ENCODE peak calls at places on chromosome 3, in five cellular contexts. A, M, X, Q and N are unnamed samples.

GRCh38 chr3:54222318-54222717 is 100.0 kb downstream of the CACNA2D3 start:
- DNase-seq in A (no peak), M (no peak), X (no peak), Q (no peak), N (no peak)

GRCh38 chr3:194487289-194488006 is 646 bp upstream of the ATP13A3 start:
- DNase-seq in A (peak), M (peak), X (no peak), Q (no peak), N (no peak)

GRCh38 chr3:10707984-10708868 is 107.8 kb upstream of the SLC6A11 start:
- DNase-seq in A (no peak), M (no peak), X (no peak), Q (no peak), N (no peak)

GRCh38 chr3:146646251-146646650 is 41.1 kb upstream of the PLSCR5 start:
- DNase-seq in A (no peak), M (no peak), X (no peak), Q (no peak), N (no peak)

GRCh38 chr3:167330993-167331392 is 49.1 kb downstream of the ZBBX start:
- DNase-seq in A (no peak), M (no peak), X (no peak), Q (no peak), N (no peak)

GRCh38 chr3:194497799-194498575 is 11.2 kb upstream of the ATP13A3 start:
- DNase-seq in A (no peak), M (peak), X (no peak), Q (no peak), N (no peak)

GRCh38 chr3:51568041-51568440 is 29.5 kb downstream of the RAD54L2 start:
- DNase-seq in A (no peak), M (no peak), X (no peak), Q (no peak), N (no peak)

GRCh38 chr3:191262650-191263049 is 63.6 kb downstream of the OSTN start:
- DNase-seq in A (no peak), M (no peak), X (no peak), Q (no peak), N (no peak)

GRCh38 chr3:30473374-30474051 is 132.9 kb upstream of the TGFBR2 start:
- DNase-seq in A (peak), M (peak), X (no peak), Q (peak), N (peak)

GRCh38 chr3:127512256-127512655 is 78.3 kb downstream of the TPRA1 start:
- DNase-seq in A (no peak), M (no peak), X (no peak), Q (no peak), N (no peak)

GRCh38 chr3:158738653-158739052 is 6.4 kb upstream of the RARRES1 start:
- DNase-seq in A (no peak), M (no peak), X (no peak), Q (no peak), N (no peak)

GRCh38 chr3:136838641-136839555 is 20.0 kb downstream of the SLC35G2 start:
- DNase-seq in A (no peak), M (no peak), X (no peak), Q (no peak), N (no peak)

GRCh38 chr3:113746955-113747718 is at the start of gene ATP6V1A:
- DNase-seq in A (peak), M (peak), X (no peak), Q (no peak), N (no peak)

GRCh38 chr3:50352762-50353161 is 2.1 kb downstream of the CYB561D2 start:
- DNase-seq in A (no peak), M (no peak), X (no peak), Q (no peak), N (no peak)

GRCh38 chr3:35639251-35640185 is at the start of gene ARPP21:
- DNase-seq in A (no peak), M (no peak), X (no peak), Q (peak), N (no peak)

GRCh38 chr3:156892701-156893100 is 66.5 kb downstream of the LEKR1 start:
- DNase-seq in A (no peak), M (no peak), X (peak), Q (no peak), N (peak)

GRCh38 chr3:113421082-113421481 is 20.2 kb downstream of the CFAP44 start:
- DNase-seq in A (no peak), M (no peak), X (no peak), Q (no peak), N (no peak)

GRCh38 chr3:57094011-57094535 is 33.6 kb downstream of the SPATA12 start:
- DNase-seq in A (no peak), M (no peak), X (no peak), Q (no peak), N (no peak)

GRCh38 chr3:113559011-113559410 is 26.7 kb downstream of the SIDT1 start:
- DNase-seq in A (no peak), M (no peak), X (no peak), Q (no peak), N (no peak)

DNA sequence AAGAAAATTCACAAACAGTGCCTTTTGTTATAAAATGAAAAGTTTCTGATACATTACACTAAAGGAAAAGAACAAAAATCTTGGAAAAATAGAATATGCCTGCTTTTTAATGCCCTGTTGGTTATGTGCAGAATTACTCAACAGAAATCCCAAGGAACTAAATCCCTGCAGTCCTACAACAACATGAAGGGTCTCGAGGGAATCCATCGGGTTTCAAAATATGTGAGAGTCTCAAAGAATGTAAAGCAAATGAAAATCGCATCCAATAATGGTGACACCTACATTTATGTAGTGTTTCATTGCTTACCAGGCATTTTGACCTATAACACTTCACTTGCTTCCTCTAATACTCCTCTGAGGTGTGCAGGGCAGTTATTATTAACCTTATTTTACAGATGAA is 411.4 kb downstream of the FOXP1 start:
- DNase-seq in A (no peak), M (no peak), X (no peak), Q (no peak), N (peak)
- H3K4me3 ChIP-seq in A (no peak), M (no peak), X (no peak), Q (no peak), N (no peak)

GRCh38 chr3:141050576-141050912 is 603 bp upstream of the SPSB4 start:
- DNase-seq in A (no peak), M (no peak), X (no peak), Q (no peak), N (no peak)

GRCh38 chr3:141051641-141052569 is 758 bp downstream of the SPSB4 start:
- DNase-seq in A (no peak), M (no peak), X (no peak), Q (no peak), N (no peak)

GRCh38 chr3:141055136-141055535 is 4.0 kb downstream of the SPSB4 start:
- DNase-seq in A (no peak), M (no peak), X (no peak), Q (no peak), N (no peak)

GRCh38 chr3:141050913-141051632 is at the start of gene SPSB4:
- DNase-seq in A (no peak), M (peak), X (no peak), Q (peak), N (peak)

GRCh38 chr3:141052570-141053069 is 1.5 kb downstream of the SPSB4 start:
- DNase-seq in A (no peak), M (no peak), X (no peak), Q (no peak), N (no peak)
- H3K4me3 ChIP-seq in A (peak), M (no peak), X (no peak), Q (peak), N (peak)

DNA sequence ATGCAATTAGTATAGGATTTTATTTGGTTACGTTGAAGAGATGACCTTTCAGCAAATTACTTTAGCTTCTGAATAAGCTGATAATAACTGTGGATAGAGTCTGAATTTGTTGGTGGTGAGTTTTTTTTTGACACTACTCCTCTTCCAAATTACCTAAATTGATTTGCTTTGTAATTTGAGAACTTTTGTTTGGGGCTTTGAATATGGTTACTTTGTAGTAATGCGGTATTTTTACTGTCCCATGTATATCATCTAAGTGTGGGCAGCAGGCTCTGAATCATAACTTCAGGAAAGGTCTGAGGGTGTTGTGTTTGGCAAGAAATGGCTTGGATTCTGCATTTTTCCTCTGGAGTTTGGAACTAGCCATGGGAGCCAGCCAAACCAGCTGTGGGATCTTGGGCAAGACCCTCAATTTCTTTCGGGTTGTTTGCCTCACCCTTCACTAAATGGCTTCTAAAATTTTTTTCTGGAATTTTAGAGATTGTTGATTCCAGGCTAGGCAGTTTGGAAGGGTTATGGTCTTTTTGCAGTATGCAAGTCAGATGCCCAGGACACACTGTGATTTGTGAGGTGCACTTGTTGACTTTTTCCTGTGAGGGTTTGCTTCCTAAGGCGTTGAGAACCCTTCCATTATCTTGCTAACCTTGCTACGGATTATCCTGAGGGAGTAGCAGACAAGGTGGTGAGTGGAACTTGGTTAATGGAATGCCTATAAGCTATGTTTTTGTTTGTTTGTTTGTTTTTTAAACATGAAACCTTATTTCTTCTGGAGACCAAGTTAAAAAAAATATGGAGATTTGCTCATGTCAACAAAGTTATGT is 10.4 kb downstream of the PTPRG start:
- DNase-seq in A (no peak), M (no peak), X (peak), Q (peak), N (peak)
- H3K4me3 ChIP-seq in A (no peak), M (no peak), X (no peak), Q (no peak), N (no peak)

GRCh38 chr3:128609294-128609693 is 41.3 kb downstream of the RPN1 start:
- DNase-seq in A (no peak), M (no peak), X (no peak), Q (no peak), N (no peak)

GRCh38 chr3:128610671-128611070 is 39.9 kb downstream of the RPN1 start:
- DNase-seq in A (no peak), M (no peak), X (no peak), Q (no peak), N (no peak)

GRCh38 chr3:128603811-128604447 is 46.7 kb downstream of the RPN1 start:
- DNase-seq in A (no peak), M (no peak), X (no peak), Q (no peak), N (no peak)

GRCh38 chr3:128605091-128606046 is 45.2 kb downstream of the RPN1 start:
- DNase-seq in A (no peak), M (no peak), X (no peak), Q (no peak), N (no peak)

DNA sequence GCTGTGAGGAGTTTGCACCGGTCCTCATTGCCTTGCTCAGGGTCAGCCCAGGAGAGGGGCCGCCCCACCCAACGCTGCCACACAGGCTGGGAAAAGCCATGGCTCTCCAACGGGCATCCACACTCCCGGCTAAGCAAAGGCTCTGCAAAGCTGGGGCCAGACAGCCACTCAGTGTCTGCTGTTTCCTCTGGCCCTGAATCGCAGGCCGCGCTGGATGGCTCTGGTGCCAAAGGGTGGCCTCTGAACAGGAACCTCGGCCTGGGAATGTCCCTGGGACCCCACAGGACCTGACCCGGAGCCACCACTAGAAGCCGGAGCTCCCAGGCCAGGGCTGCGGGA is 42.9 kb downstream of the RPN1 start:
- DNase-seq in A (no peak), M (no peak), X (no peak), Q (no peak), N (no peak)
- H3K4me3 ChIP-seq in A (peak), M (peak), X (peak), Q (peak), N (peak)

GRCh38 chr3:14984581-14985113 is 37.3 kb downstream of the NR2C2 start:
- DNase-seq in A (no peak), M (no peak), X (no peak), Q (no peak), N (no peak)
- H3K4me3 ChIP-seq in A (no peak), M (no peak), X (no peak), Q (no peak), N (no peak)

GRCh38 chr3:55609230-55610100 is 122.4 kb upstream of the WNT5A start:
- DNase-seq in A (no peak), M (no peak), X (no peak), Q (no peak), N (no peak)
- H3K4me3 ChIP-seq in A (no peak), M (no peak), X (no peak), Q (no peak), N (no peak)

DNA sequence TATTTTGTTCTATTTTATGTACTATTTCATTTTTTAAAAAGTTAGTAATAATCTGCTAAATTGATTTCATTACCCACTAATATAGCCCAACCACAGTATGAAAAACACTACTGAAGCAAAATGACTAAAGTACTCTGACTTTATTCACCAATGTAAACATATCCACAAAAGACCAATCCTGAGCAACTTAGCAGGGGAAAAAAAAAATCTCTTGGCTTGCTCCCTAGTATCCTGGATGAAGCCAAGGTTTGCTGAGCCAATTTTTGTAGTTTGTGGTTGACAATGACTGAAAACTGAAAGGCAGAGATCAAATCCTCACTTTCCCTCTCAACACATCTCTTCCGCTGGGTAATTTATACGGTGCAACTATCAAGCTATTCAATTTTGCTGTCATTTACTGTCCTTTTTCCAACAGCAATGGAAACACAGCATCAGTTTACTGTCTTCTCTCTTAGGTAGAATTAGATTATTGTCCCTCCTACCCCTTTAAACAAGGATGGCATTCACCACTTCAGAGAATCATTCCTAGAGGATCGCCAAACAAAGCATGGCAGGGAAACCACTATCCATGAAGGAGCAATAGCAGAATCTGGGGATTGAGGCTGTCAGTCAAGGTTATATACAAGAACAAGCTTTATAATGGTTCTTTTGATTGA is 149.7 kb downstream of the THRB start:
- DNase-seq in A (no peak), M (no peak), X (no peak), Q (no peak), N (peak)
- H3K4me3 ChIP-seq in A (no peak), M (no peak), X (no peak), Q (no peak), N (no peak)

GRCh38 chr3:181554233-181554765 is 157.4 kb upstream of the SOX2 start:
- DNase-seq in A (no peak), M (no peak), X (no peak), Q (no peak), N (no peak)

DNA sequence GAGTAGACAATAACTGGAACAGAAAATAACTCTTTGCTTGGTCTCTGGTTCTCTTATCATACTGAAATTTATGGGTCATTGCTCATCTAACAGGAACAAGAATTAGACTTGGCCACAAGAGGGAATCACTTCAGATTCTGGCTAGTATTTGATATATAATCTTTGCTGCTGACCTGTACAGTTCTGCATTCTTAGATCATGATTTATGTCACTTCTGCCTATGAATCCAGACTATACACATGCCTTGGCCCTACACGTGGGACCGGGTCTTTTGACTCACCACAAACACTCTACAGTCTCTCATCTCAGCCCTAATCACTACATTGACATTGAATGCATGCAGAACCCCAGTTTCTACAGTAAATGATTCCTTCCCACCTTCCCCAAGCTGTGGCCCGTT is 162.5 kb upstream of the SOX2 start:
- DNase-seq in A (no peak), M (no peak), X (no peak), Q (no peak), N (no peak)
- H3K4me3 ChIP-seq in A (no peak), M (no peak), X (no peak), Q (no peak), N (no peak)

GRCh38 chr3:138349926-138350665 is 1.7 kb downstream of the MRAS start:
- DNase-seq in A (no peak), M (no peak), X (no peak), Q (no peak), N (no peak)
- H3K4me3 ChIP-seq in A (peak), M (no peak), X (no peak), Q (peak), N (peak)

GRCh38 chr3:170363471-170363994 is 6.0 kb downstream of the SKIL start:
- DNase-seq in A (no peak), M (no peak), X (no peak), Q (no peak), N (no peak)
- H3K4me3 ChIP-seq in A (no peak), M (no peak), X (no peak), Q (no peak), N (no peak)